ENCODE peak calls at places on chromosomes 3 and 15, in seven cellular contexts. X, B, N, Q, W, C and Y are unnamed samples.

GRCh38 chr3:21718943-21719591 is 31.9 kb downstream of the ZNF385D start:
- DNase-seq in W (no peak), C (no peak), X (no peak), B (no peak), Q (peak; percentile 37), N (no peak), Y (no peak)

GRCh38 chr3:73719413-73719831 is 94.7 kb upstream of the PDZRN3 start:
- DNase-seq in B (peak; percentile 17), Q (no peak), C (no peak), W (no peak), N (no peak), X (no peak), Y (no peak)

GRCh38 chr3:132464066-132464465 is 46.8 kb downstream of the DNAJC13 start:
- DNase-seq in X (no peak), W (no peak), Q (no peak), N (no peak), C (no peak), B (no peak), Y (no peak)

GRCh38 chr15:91866371-91866905 is 12.9 kb downstream of the SLCO3A1 start:
- DNase-seq in Q (no peak), W (no peak), B (no peak), N (peak; percentile 91), C (no peak), X (peak; percentile 83), Y (no peak)

GRCh38 chr3:170815340-170815739 is 54.7 kb downstream of the RPL22L1 start:
- DNase-seq in C (peak; percentile 66), Q (peak; percentile 86), X (no peak), N (no peak), B (no peak), W (no peak), Y (no peak)

GRCh38 chr3:148309390-148310035 is 388.2 kb upstream of the AGTR1 start:
- DNase-seq in N (peak; percentile 15), X (no peak), W (no peak), B (peak; percentile 34), C (no peak), Q (peak; percentile 79), Y (no peak)

GRCh38 chr3:9786825-9787654 is 5.2 kb downstream of the TADA3 start:
- DNase-seq in B (no peak), Q (peak; percentile 41), W (no peak), X (no peak), N (no peak), C (no peak), Y (no peak)

GRCh38 chr3:24850245-24850644 is 355.6 kb upstream of the THRB start:
- DNase-seq in B (no peak), Q (no peak), C (no peak), X (no peak), N (no peak), W (no peak), Y (no peak)

DNA sequence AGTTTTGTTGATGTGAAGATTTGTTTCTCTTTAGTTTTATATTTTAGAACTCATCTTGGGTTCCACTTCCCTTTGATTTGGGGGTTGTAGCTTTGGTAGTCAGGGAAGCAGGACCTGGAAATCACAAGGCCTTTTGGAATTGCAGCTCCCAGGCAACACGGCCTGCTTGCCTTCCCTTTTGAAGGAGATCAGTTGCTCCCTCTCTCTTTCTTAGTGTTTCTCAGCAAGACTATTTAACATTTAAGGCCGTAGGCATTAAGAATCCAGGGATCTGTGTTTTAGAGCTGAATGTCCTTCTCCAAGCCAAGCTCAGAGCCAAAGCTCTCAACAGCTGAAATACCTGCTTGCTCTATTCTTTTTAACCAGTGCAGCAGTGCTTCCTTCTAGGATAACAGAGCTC is 310.3 kb downstream of the PTPRG start:
- DNase-seq in N (no peak), X (no peak), W (no peak), C (no peak), B (no peak), Q (peak; percentile 62), Y (no peak)
- H3K4me3 ChIP-seq in N (no peak overlapping the region), X (no peak overlapping the region), W (no peak overlapping the region), C (no peak overlapping the region), B (no peak overlapping the region), Q (peak overlapping the region; percentile 9), Y (no peak overlapping the region)

GRCh38 chr15:60396964-60397771 is 618 bp downstream of the ANXA2 start:
- DNase-seq in C (peak; percentile 70), B (peak; percentile 62), W (peak; percentile 79), X (peak; percentile 81), Q (peak; percentile 84), N (peak; percentile 77), Y (no peak)

GRCh38 chr15:60399246-60399915 is 1.6 kb upstream of the ANXA2 start:
- DNase-seq in C (no peak), W (no peak), Q (peak; percentile 45), B (no peak), N (no peak), X (no peak), Y (no peak)

GRCh38 chr15:60399931-60400330 is 2.1 kb upstream of the ANXA2 start:
- DNase-seq in C (no peak), Q (no peak), N (peak; percentile 68), W (no peak), X (no peak), B (no peak), Y (no peak)

GRCh38 chr15:60397772-60398445 is at the start of gene ANXA2:
- DNase-seq in W (peak; percentile 87), X (no peak), B (peak; percentile 71), N (peak; percentile 91), C (peak; percentile 90), Q (peak; percentile 79), Y (peak; percentile 51)

GRCh38 chr15:60400957-60401356 is 3.2 kb upstream of the ANXA2 start:
- DNase-seq in B (no peak), W (no peak), C (no peak), Q (peak; percentile 59), X (no peak), N (no peak), Y (no peak)
- H3K27ac ChIP-seq in B (no peak overlapping the region), W (no peak overlapping the region), C (no peak overlapping the region), Q (no peak overlapping the region), X (peak overlapping the region; percentile 98), N (peak overlapping the region; percentile 99), Y (no peak overlapping the region)

GRCh38 chr15:101269479-101270223 is 7.6 kb downstream of the SELENOS start:
- DNase-seq in B (no peak), X (no peak), Q (peak; percentile 69), W (no peak), C (no peak), N (no peak), Y (no peak)
- TF ChIP-seq CTCF in B (no peak), X (peak; percentile 67), Q (peak; percentile 55), W (peak; percentile 64), C (no peak), N (peak; percentile 41), Y (no peak)

GRCh38 chr3:49028298-49028672 is 913 bp downstream of the IMPDH2 start:
- DNase-seq in X (no peak), B (no peak), N (no peak), C (no peak), W (no peak), Q (no peak), Y (no peak)

GRCh38 chr3:49028673-49029562 is at the start of gene IMPDH2:
- DNase-seq in W (peak; percentile 93), B (peak; percentile 90), N (peak; percentile 86), X (no peak), Q (peak; percentile 96), C (peak; percentile 98), Y (peak; percentile 96)

GRCh38 chr3:49030331-49030730 is 1.1 kb upstream of the IMPDH2 start:
- DNase-seq in X (no peak), W (no peak), N (no peak), Q (no peak), B (no peak), C (no peak), Y (no peak)

GRCh38 chr3:49027634-49028033 is 1.6 kb downstream of the IMPDH2 start:
- DNase-seq in B (no peak), N (no peak), C (no peak), W (no peak), Q (no peak), X (no peak), Y (no peak)

DNA sequence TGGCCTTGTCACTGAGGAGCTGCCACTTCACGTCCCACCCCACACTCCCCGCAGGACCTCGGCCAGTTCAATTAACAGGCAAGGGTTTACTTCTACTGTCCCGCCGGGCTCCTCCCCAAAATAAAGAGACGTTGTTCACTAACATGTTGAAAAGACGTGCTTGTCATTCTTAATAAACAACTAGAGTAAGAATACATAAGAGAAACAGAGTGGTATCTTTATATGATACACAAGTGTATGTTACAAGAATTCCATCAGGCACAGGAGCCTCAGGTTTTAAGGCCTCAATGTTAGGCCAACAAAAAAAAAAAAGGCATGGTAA is 326 bp upstream of the IMPDH2 start:
- DNase-seq in C (no peak), W (no peak), X (no peak), N (no peak), B (no peak), Q (no peak), Y (no peak)
- H3K4me3 ChIP-seq in C (peak overlapping the region; percentile 86), W (peak overlapping the region; percentile 87), X (no peak overlapping the region), N (peak overlapping the region; percentile 69), B (peak overlapping the region; percentile 52), Q (peak overlapping the region; percentile 93), Y (peak overlapping the region; percentile 70)